ENCODE peak calls at places on chromosomes 4 and X, in six cellular contexts. M, L, H, Y, C and P are unnamed samples.

GRCh38 chr4:25970691-25971427 is 56.8 kb downstream of the SMIM20 start:
- DNase-seq in Y (peak), H (no peak), C (no peak), L (peak), M (no peak), P (no peak)

GRCh38 chr4:144190009-144190408 is 49.5 kb upstream of the GYPA start:
- DNase-seq in Y (no peak), L (no peak), H (no peak), M (no peak), C (no peak), P (no peak)

GRCh38 chrX:136778020-136778419 is 2.7 kb downstream of the ARHGEF6 start:
- DNase-seq in H (no peak), C (no peak), M (no peak), Y (no peak), L (no peak), P (no peak)

GRCh38 chr4:151611960-151612359 is 148.8 kb downstream of the GATB start:
- DNase-seq in C (no peak), Y (no peak), H (no peak), M (no peak), L (no peak), P (no peak)

GRCh38 chr4:14125375-14126129 is 498.0 kb upstream of the BOD1L1 start:
- DNase-seq in M (no peak), H (no peak), C (no peak), L (no peak), Y (no peak), P (no peak)

GRCh38 chr4:99087887-99088484 is 602 bp downstream of the ADH5 start:
- DNase-seq in M (peak), L (peak), Y (peak), H (peak), C (peak), P (peak)

GRCh38 chr4:150211016-150211415 is 132.8 kb downstream of the DCLK2 start:
- DNase-seq in Y (no peak), C (no peak), H (no peak), M (peak), L (no peak), P (no peak)

GRCh38 chr4:8383451-8384160 is 56.9 kb downstream of the ACOX3 start:
- DNase-seq in C (peak), L (no peak), M (peak), Y (peak), H (no peak), P (no peak)

GRCh38 chr4:1031346-1031745 is 19.9 kb downstream of the FGFRL1 start:
- DNase-seq in H (no peak), M (no peak), C (no peak), Y (no peak), L (no peak), P (no peak)

GRCh38 chr4:44493924-44494323 is 45.3 kb upstream of the KCTD8 start:
- DNase-seq in H (peak), C (no peak), Y (peak), L (no peak), M (peak), P (no peak)

GRCh38 chr4:8131210-8131609 is 27.4 kb downstream of the ABLIM2 start:
- DNase-seq in C (peak), Y (no peak), L (no peak), M (no peak), H (no peak), P (no peak)

GRCh38 chrX:95764972-95765451 is 919.6 kb upstream of the DIAPH2 start:
- DNase-seq in Y (peak), L (no peak), H (peak), M (peak), C (no peak), P (no peak)

GRCh38 chrX:22585831-22586230 is 313.1 kb downstream of the CBLL2 start:
- DNase-seq in L (no peak), H (no peak), C (no peak), M (no peak), Y (no peak), P (no peak)

GRCh38 chr4:110003401-110004187 is 90.9 kb downstream of the EGF start:
- DNase-seq in H (no peak), L (no peak), M (no peak), Y (no peak), C (no peak), P (no peak)

GRCh38 chr4:153260152-153260551 is 55.9 kb downstream of the TRIM2 start:
- DNase-seq in C (no peak), H (no peak), M (no peak), Y (no peak), L (no peak), P (no peak)

GRCh38 chr4:147793973-147794690 is 62.2 kb downstream of the ARHGAP10 start:
- DNase-seq in Y (peak), H (no peak), M (no peak), L (no peak), C (no peak), P (no peak)

GRCh38 chrX:37462346-37462745 is 109.1 kb upstream of the LANCL3 start:
- DNase-seq in Y (no peak), H (no peak), C (no peak), L (no peak), M (no peak), P (no peak)

GRCh38 chr4:147312376-147313046 is 168.4 kb upstream of the EDNRA start:
- DNase-seq in C (no peak), M (peak), H (no peak), Y (peak), L (no peak), P (no peak)

GRCh38 chrX:143781103-143781502 is 60.6 kb upstream of the SPANXN2 start:
- DNase-seq in M (peak), L (no peak), C (no peak), Y (peak), H (peak), P (no peak)

GRCh38 chr4:133618963-133619362 is 469.9 kb downstream of the PCDH10 start:
- DNase-seq in H (no peak), M (no peak), C (no peak), Y (peak), L (no peak), P (no peak)

GRCh38 chr4:23290656-23291055 is 597.9 kb downstream of the GBA3 start:
- DNase-seq in M (no peak), L (no peak), C (no peak), H (peak), Y (no peak), P (no peak)

GRCh38 chr4:53682196-53682595 is 90.9 kb upstream of the LNX1 start:
- DNase-seq in C (no peak), H (no peak), Y (peak), L (no peak), M (peak), P (no peak)

GRCh38 chrX:49260221-49260985 is 4.1 kb downstream of the FOXP3 start:
- DNase-seq in M (no peak), H (no peak), Y (no peak), L (no peak), C (no peak), P (no peak)

GRCh38 chr4:152460488-152460887 is 75.4 kb downstream of the FBXW7 start:
- DNase-seq in L (no peak), C (no peak), Y (peak), H (peak), M (peak), P (peak)

GRCh38 chr4:156295676-156296075 is 342.0 kb upstream of the CTSO start:
- DNase-seq in L (no peak), H (no peak), Y (peak), C (no peak), M (no peak), P (no peak)

GRCh38 chrX:136199365-136199764 is 51.8 kb downstream of the MAP7D3 start:
- DNase-seq in M (no peak), H (peak), C (no peak), Y (no peak), L (no peak), P (no peak)

GRCh38 chr4:185713731-185714130 is 98.3 kb downstream of the SORBS2 start:
- DNase-seq in C (no peak), M (no peak), Y (no peak), L (no peak), H (no peak), P (no peak)

GRCh38 chr4:76802546-76803021 is 95.4 kb downstream of the SOWAHB start:
- DNase-seq in C (no peak), M (peak), H (no peak), L (no peak), Y (peak), P (no peak)

GRCh38 chr4:76803522-76803921 is 94.4 kb downstream of the SOWAHB start:
- DNase-seq in L (peak), Y (peak), C (no peak), M (peak), H (peak), P (peak)

GRCh38 chr4:76800902-76801301 is 97.0 kb downstream of the SOWAHB start:
- DNase-seq in C (no peak), H (no peak), M (no peak), L (no peak), Y (no peak), P (no peak)

GRCh38 chr4:76799718-76800117 is 98.2 kb downstream of the SOWAHB start:
- DNase-seq in Y (no peak), L (no peak), H (no peak), M (no peak), C (no peak), P (no peak)

GRCh38 chr4:76801621-76802545 is 96.1 kb downstream of the SOWAHB start:
- DNase-seq in M (peak), C (no peak), L (no peak), H (no peak), Y (peak), P (no peak)
- TF ChIP-seq CTCF in M (peak), C (no peak), L (no peak), H (no peak), Y (peak), P (peak)

DNA sequence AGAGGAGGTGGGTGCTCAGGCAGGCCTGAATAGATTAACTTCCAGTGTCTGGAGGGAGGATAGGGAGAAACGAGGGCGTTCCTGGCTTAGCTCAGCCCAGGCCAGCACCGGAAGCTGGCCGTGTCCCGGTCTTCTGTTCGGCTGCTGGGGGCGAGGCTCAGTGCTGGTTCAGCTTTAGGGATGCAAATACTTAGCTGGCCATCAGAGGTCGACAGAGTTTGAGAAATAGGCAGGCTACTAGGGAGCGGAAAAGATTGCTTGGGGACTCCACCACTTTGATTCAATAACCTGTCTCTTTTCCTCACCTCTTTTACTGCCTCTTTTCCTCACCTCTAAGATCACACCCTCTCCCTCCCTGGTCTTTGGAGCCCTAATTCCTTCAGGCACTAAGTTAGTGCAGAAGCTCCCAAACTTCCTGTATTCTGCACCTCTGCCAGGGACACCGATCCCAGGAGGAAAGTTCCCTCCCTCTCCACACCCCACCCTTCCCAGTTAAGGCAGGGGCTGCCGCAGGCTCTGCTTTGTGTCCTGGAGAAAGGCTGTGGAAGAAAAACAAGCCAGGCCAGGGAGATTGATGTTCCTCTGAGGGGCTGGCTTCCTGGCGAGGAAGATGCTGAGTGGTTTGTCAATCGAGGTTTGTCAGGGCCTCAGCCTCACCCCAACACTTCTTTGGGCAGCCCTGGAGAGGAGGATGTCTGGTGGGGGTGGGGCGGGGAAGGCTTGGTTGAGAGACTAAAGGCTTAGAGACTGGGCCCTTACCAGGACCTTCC is 6.0 kb upstream of the EFNB1 start:
- DNase-seq in H (no peak), M (peak), C (peak), L (no peak), Y (peak), P (peak)
- TF ChIP-seq CTCF in H (peak), M (peak), C (peak), L (peak), Y (peak), P (peak)

DNA sequence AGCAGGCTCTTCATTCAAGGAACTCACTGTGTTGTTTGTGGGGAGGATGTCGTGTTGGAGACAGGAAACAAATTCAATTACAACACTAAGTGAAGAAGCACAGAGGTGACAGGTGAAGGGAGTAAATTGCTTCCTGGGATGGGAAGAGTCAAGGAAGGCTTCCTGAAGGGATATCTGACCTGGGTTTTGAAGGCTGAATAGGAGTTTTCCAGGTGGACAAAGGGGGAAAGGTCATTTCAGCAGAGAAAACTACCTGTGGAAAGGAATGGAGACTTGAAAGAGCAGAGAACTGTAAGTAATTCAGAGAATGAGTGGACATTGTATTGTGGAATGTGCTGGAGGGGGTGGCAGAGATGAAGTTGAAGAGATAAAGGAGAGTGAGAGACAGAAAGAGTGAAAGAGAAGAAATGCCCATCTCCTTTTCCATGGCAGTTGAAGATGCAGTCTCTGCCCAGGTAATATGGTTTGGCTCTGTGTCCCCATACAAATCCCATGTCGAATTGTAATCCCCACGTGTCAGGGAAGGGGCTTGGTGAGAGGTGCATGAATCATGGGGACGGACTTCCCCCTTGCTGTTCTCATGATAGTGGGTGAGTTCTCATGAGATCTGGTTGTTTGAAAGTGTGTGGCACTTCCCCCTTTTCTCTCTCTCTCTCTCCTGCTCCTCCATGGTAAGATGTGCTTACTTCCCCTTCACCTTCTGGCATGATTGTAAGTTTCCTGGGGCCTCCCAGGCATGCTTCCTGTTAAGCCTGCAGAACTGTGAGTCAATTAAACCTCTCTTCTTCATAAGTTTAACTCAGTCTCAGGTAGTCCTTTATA is 205.7 kb upstream of the BCOR start:
- DNase-seq in M (no peak), Y (no peak), L (no peak), H (no peak), C (no peak), P (no peak)
- TF ChIP-seq CTCF in M (no peak), Y (no peak), L (no peak), H (no peak), C (no peak), P (no peak)

DNA sequence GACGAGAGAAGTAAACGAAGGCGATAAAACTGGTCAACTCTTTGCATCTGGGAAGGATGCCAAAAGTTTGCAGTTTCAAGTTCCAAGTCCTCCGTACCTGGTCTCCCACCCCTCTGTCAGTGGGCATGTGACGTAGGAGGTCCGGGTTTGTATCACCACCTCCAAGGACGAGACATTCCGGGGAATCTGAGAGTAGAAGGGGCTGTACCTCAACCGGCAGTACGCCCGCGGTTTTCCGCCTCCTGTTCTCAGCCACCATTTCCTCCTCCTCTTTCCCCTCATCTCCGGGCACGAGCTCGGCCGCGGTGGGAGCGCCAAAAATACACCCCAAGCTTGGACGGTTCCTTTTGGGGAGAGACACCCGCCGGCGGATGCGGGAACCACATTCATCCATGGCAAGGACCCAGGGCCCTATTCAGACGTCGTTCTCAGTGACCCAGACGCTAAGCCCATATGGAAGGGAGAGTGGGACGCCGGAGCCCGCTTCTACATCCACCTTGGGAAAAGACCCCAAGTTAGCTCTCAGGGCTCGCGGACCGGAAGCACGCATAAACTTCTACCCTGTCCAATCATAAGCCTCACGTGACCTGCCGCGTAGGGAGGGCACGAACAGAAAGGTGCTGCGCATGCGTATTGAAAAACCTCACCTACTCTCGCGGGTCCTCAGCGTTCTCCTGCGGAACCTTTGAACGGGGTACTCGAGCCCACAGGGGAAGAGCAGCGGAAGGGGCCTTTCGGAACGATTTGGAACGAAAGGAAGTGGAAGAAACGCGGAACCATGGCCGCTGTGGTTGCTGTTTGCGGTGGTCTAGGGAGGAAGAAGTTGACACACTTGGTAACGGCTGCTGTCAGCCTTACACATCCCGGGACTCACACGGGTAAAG is at the start of the genes HELQ and MRPS18C:
- DNase-seq in L (peak), C (peak), M (peak), Y (peak), H (peak), P (peak)
- TF ChIP-seq CTCF in L (no peak), C (peak), M (peak), Y (peak), H (peak), P (peak)

GRCh38 chr4:112637552-112637866 is 566 bp downstream of the LARP7 start:
- DNase-seq in Y (no peak), M (no peak), H (no peak), C (no peak), L (no peak), P (no peak)
- TF ChIP-seq CTCF in Y (no peak), M (no peak), H (no peak), C (no peak), L (no peak), P (no peak)

GRCh38 chrX:85627363-85627762 is 247.9 kb upstream of the POF1B start:
- DNase-seq in C (no peak), Y (peak), L (no peak), M (no peak), H (no peak), P (no peak)
- TF ChIP-seq CTCF in C (peak), Y (peak), L (no peak), M (peak), H (peak), P (peak)

GRCh38 chr4:140426610-140427103 is 791 bp downstream of the CLGN start:
- DNase-seq in Y (no peak), H (no peak), L (no peak), M (no peak), C (peak), P (no peak)
- TF ChIP-seq CTCF in Y (no peak), H (no peak), L (no peak), M (no peak), C (no peak), P (peak)

GRCh38 chrX:10397349-10397748 is 223.0 kb downstream of the MID1 start:
- DNase-seq in L (no peak), M (no peak), C (no peak), H (no peak), Y (no peak), P (no peak)

GRCh38 chrX:10393899-10394298 is 226.5 kb downstream of the MID1 start:
- DNase-seq in Y (no peak), M (no peak), L (no peak), H (peak), C (no peak), P (no peak)

GRCh38 chrX:10395643-10396042 is 224.7 kb downstream of the MID1 start:
- DNase-seq in C (no peak), M (no peak), Y (no peak), H (no peak), L (no peak), P (no peak)

GRCh38 chrX:10393241-10393640 is 227.1 kb downstream of the MID1 start:
- DNase-seq in Y (no peak), M (no peak), H (no peak), L (no peak), C (no peak), P (no peak)

GRCh38 chrX:10395179-10395578 is 225.2 kb downstream of the MID1 start:
- DNase-seq in C (no peak), Y (no peak), L (no peak), M (peak), H (no peak), P (no peak)
- TF ChIP-seq CTCF in C (no peak), Y (no peak), L (no peak), M (no peak), H (no peak), P (no peak)

GRCh38 chrX:131671714-131672113 is 127.8 kb downstream of the OR13H1 start:
- DNase-seq in L (no peak), M (no peak), H (no peak), Y (no peak), C (no peak), P (no peak)

GRCh38 chrX:131677655-131678628 is 134.1 kb downstream of the OR13H1 start:
- DNase-seq in M (peak), L (peak), Y (peak), C (no peak), H (peak), P (no peak)

GRCh38 chrX:131675596-131676194 is 131.8 kb downstream of the OR13H1 start:
- DNase-seq in H (peak), L (no peak), Y (peak), C (no peak), M (no peak), P (no peak)
- TF ChIP-seq CTCF in H (peak), L (peak), Y (peak), C (peak), M (peak), P (peak)

DNA sequence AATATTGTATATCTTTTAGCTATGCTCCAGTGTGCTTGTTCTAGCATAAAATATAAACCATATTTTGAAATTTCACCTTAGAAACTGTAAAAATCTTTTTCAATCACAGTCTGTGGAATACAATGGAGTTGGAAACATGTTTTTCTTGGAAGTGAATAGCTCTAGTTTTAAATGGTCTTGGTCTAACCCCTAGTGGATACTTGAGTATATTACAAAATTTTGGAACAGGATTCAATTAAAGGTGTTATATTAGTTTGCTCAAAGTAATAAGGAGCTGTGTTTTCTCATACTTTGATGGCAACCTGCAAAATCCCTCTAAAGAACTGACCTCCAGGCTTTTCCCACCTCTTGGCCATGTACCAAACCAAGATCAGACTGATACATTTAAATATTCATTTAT is 48.2 kb downstream of the STK26 start:
- DNase-seq in Y (peak), C (no peak), H (peak), L (no peak), M (peak), P (no peak)
- TF ChIP-seq CTCF in Y (no peak), C (peak), H (peak), L (no peak), M (peak), P (peak)